ENCODE peak calls at places on chromosomes 2 and 18, in ten cellular contexts. N is upper lobe of left lung; E is GM23338; K is CD8-positive, alpha-beta memory T cell; U is PC-3; A is left lobe of liver; P is NCI-H187 treated with DMSO at 0.1 percent for 48 hours; F is anterior cingulate cortex; W is GM18507; V is fibroblast of pulmonary artery. B is an unnamed sample.

GRCh38 chr2:68936889-68937288 is 15.8 kb downstream of the GKN2 start:
- DNase-seq in A (no peak), P (no peak), W (no peak), E (no peak), K (no peak), V (peak), N (no peak), U (peak), F (no peak), B (no peak)

GRCh38 chr18:36849288-36850011 is 20.5 kb downstream of the KIAA1328 start:
- DNase-seq in P (no peak), F (no peak), E (no peak), K (no peak), W (no peak), V (peak), N (no peak), A (no peak), U (peak), B (no peak)

GRCh38 chr2:33038799-33039198 is 92.0 kb downstream of the LTBP1 start:
- DNase-seq in F (no peak), A (peak), E (no peak), K (no peak), P (no peak), V (no peak), W (no peak), U (no peak), N (no peak), B (no peak)

GRCh38 chr18:45324489-45325111 is 290.7 kb upstream of the SLC14A2 start:
- DNase-seq in K (no peak), A (peak), W (no peak), F (no peak), U (peak), N (peak), P (no peak), V (peak), E (peak), B (peak)

GRCh38 chr2:6750389-6751158 is 115.1 kb downstream of the CMPK2 start:
- DNase-seq in N (no peak), W (no peak), K (no peak), U (no peak), F (no peak), E (no peak), A (no peak), V (no peak), P (no peak), B (no peak)

GRCh38 chr18:5630057-5630765 is 86.4 kb upstream of the EPB41L3 start:
- DNase-seq in A (peak), N (peak), K (no peak), W (no peak), F (peak), E (peak), V (peak), P (no peak), U (peak), B (no peak)

GRCh38 chr2:169690958-169691357 is 3.2 kb downstream of the CFAP210 start:
- DNase-seq in P (no peak), W (no peak), K (no peak), N (no peak), V (no peak), E (no peak), A (no peak), F (no peak), U (no peak), B (no peak)

GRCh38 chr18:26176134-26176533 is 42.5 kb downstream of the PSMA8 start:
- DNase-seq in E (no peak), N (no peak), F (no peak), K (no peak), V (no peak), U (no peak), A (no peak), P (no peak), W (no peak), B (no peak)

GRCh38 chr2:238974061-238974460 is 126.2 kb downstream of the TWIST2 start:
- DNase-seq in V (peak), W (no peak), K (no peak), A (no peak), E (no peak), P (no peak), F (no peak), U (peak), N (no peak), B (peak)

GRCh38 chr18:43081396-43081795 is 34.1 kb downstream of the RIT2 start:
- DNase-seq in P (no peak), U (no peak), N (no peak), K (no peak), W (no peak), F (no peak), V (no peak), A (no peak), E (no peak), B (no peak)

GRCh38 chr2:206915136-206915535 is 24.2 kb upstream of the CPO start:
- DNase-seq in F (no peak), V (peak), U (peak), W (no peak), K (no peak), E (no peak), N (peak), A (no peak), P (no peak), B (peak)

GRCh38 chr2:105775809-105776559 is 31.3 kb downstream of the NCK2 start:
- DNase-seq in U (no peak), E (no peak), A (no peak), V (no peak), K (no peak), N (no peak), F (no peak), W (no peak), P (no peak), B (no peak)

GRCh38 chr2:132037527-132038178 is 124.1 kb downstream of the ANKRD30BL start:
- DNase-seq in F (peak), W (no peak), E (peak), N (peak), V (no peak), K (no peak), U (no peak), P (no peak), A (no peak), B (peak)

GRCh38 chr2:219803294-219803693 is 175.9 kb downstream of the SLC4A3 start:
- DNase-seq in E (no peak), A (no peak), F (no peak), V (peak), N (no peak), K (no peak), U (peak), P (no peak), W (no peak), B (peak)

GRCh38 chr2:165847001-165847400 is 53.0 kb upstream of the GALNT3 start:
- DNase-seq in A (no peak), E (peak), W (no peak), V (no peak), U (peak), P (no peak), F (no peak), N (no peak), K (no peak), B (no peak)

GRCh38 chr18:62389761-62390481 is 64.8 kb downstream of the TNFRSF11A start:
- DNase-seq in W (no peak), U (peak), V (peak), N (no peak), F (no peak), P (no peak), A (no peak), K (no peak), E (no peak), B (no peak)

GRCh38 chr2:226771067-226771466 is 28.6 kb downstream of the IRS1 start:
- DNase-seq in V (no peak), F (no peak), U (no peak), N (no peak), W (no peak), E (no peak), P (no peak), A (no peak), K (no peak), B (no peak)

GRCh38 chr2:143481728-143482127 is 352.5 kb downstream of the ARHGAP15 start:
- DNase-seq in N (no peak), K (no peak), A (no peak), E (peak), V (no peak), F (no peak), W (no peak), P (no peak), U (no peak), B (no peak)

GRCh38 chr2:241095594-241096290 is 6.3 kb downstream of the MTERF4 start:
- DNase-seq in V (no peak), E (no peak), N (no peak), F (no peak), K (no peak), W (no peak), P (no peak), U (no peak), A (no peak), B (no peak)

GRCh38 chr2:230668184-230668938 is 44.3 kb upstream of the CAB39 start:
- DNase-seq in V (no peak), P (no peak), E (no peak), U (no peak), N (peak), F (peak), A (no peak), K (no peak), W (no peak), B (peak)

GRCh38 chr2:187581125-187581896 is 27.1 kb upstream of the TFPI start:
- DNase-seq in U (peak), A (no peak), N (no peak), F (no peak), E (peak), W (no peak), K (no peak), P (no peak), V (peak), B (peak)

GRCh38 chr2:102273619-102274211 is 37.6 kb upstream of the IL1RL1 start:
- DNase-seq in E (no peak), P (no peak), A (no peak), K (no peak), N (no peak), V (peak), F (no peak), W (no peak), U (no peak), B (no peak)

GRCh38 chr2:118835739-118836410 is 11.6 kb downstream of the EN1 start:
- DNase-seq in A (no peak), F (no peak), K (no peak), E (peak), N (no peak), W (no peak), V (no peak), P (no peak), U (peak), B (no peak)

GRCh38 chr18:1393929-1394328 is 489.3 kb downstream of the ADCYAP1 start:
- DNase-seq in W (no peak), A (no peak), E (no peak), N (no peak), F (no peak), K (no peak), U (peak), V (no peak), P (no peak), B (no peak)

GRCh38 chr18:7064346-7064745 is 53.3 kb downstream of the LAMA1 start:
- DNase-seq in K (no peak), E (no peak), V (peak), U (no peak), F (no peak), P (no peak), N (no peak), A (no peak), W (no peak), B (no peak)

GRCh38 chr2:225930687-225931086 is 531.2 kb downstream of the NYAP2 start:
- DNase-seq in A (no peak), N (no peak), K (no peak), W (no peak), V (no peak), F (no peak), U (peak), P (no peak), E (no peak), B (no peak)

GRCh38 chr18:68164909-68165308 is 550.0 kb downstream of the TMX3 start:
- DNase-seq in N (no peak), E (peak), K (no peak), V (no peak), W (no peak), U (no peak), A (no peak), P (no peak), F (no peak), B (no peak)

GRCh38 chr18:44723973-44724778 is 43.5 kb downstream of the SETBP1 start:
- DNase-seq in N (no peak), P (no peak), U (no peak), K (no peak), A (no peak), W (no peak), V (no peak), E (peak), F (no peak), B (no peak)

GRCh38 chr2:120393456-120393855 is 47.5 kb downstream of the INHBB start:
- DNase-seq in A (peak), U (no peak), W (no peak), N (peak), K (no peak), V (no peak), F (no peak), E (no peak), P (no peak), B (no peak)

GRCh38 chr2:16644204-16644925 is 21.3 kb downstream of the CYRIA start:
- DNase-seq in F (no peak), P (no peak), E (no peak), V (no peak), U (no peak), N (no peak), W (no peak), K (no peak), A (no peak), B (no peak)

GRCh38 chr2:25164526-25164925 is 3.9 kb downstream of the POMC start:
- DNase-seq in V (no peak), A (no peak), U (no peak), P (no peak), K (no peak), E (no peak), N (no peak), W (no peak), F (no peak), B (no peak)

GRCh38 chr2:165079432-165079831 is 124.1 kb upstream of the SLC38A11 start:
- DNase-seq in E (no peak), U (no peak), W (no peak), F (no peak), N (no peak), A (peak), P (no peak), V (peak), K (no peak), B (no peak)

GRCh38 chr18:47931707-47932103 is 1.2 kb upstream of the SMAD2 start:
- DNase-seq in F (no peak), K (peak), N (peak), A (no peak), U (no peak), V (no peak), P (no peak), W (no peak), E (peak), B (no peak)

GRCh38 chr2:172113617-172114016 is 10.9 kb upstream of the DLX2 start:
- DNase-seq in V (peak), N (no peak), E (peak), F (no peak), A (no peak), U (peak), W (no peak), P (no peak), K (no peak), B (peak)

GRCh38 chr2:69183659-69184058 is 170.7 kb downstream of the ANTXR1 start:
- DNase-seq in U (no peak), A (no peak), V (no peak), F (no peak), P (no peak), N (no peak), K (no peak), W (no peak), E (no peak), B (no peak)

GRCh38 chr2:101570121-101570520 is 95.2 kb upstream of the RFX8 start:
- DNase-seq in N (no peak), P (no peak), V (no peak), A (no peak), E (no peak), U (no peak), K (no peak), W (no peak), F (no peak), B (no peak)

GRCh38 chr2:128245816-128246215 is 72.9 kb downstream of the HS6ST1 start:
- DNase-seq in P (no peak), W (no peak), A (no peak), N (no peak), E (no peak), U (no peak), F (no peak), V (no peak), K (no peak), B (no peak)

GRCh38 chr2:105736145-105736544 is 8.6 kb upstream of the NCK2 start:
- DNase-seq in V (no peak), K (no peak), U (no peak), W (no peak), A (no peak), F (no peak), N (no peak), P (no peak), E (peak), B (no peak)

GRCh38 chr2:37232131-37232933 is 874 bp downstream of the NDUFAF7 start:
- DNase-seq in W (no peak), U (peak), E (peak), N (peak), F (peak), P (no peak), A (no peak), K (peak), V (peak), B (no peak)

GRCh38 chr2:239312081-239312501 is 88.7 kb downstream of the HDAC4 start:
- DNase-seq in W (no peak), A (no peak), K (no peak), E (no peak), U (no peak), P (no peak), N (no peak), V (no peak), F (no peak), B (no peak)

B was measured in H4.